ENCODE peak calls at places on chromosome 3, in four cellular contexts. L, G, A and T are unnamed samples.

GRCh38 chr3:165476399-165477060 is 280.3 kb upstream of the SLITRK3 start:
- DNase-seq in L (no peak), G (no peak), A (no peak), T (no peak)

GRCh38 chr3:128607710-128608048 is 42.9 kb downstream of the RPN1 start:
- DNase-seq in G (no peak), A (no peak), L (no peak), T (no peak)

GRCh38 chr3:191360620-191361019 is 30.3 kb upstream of the UTS2B start:
- DNase-seq in L (no peak), G (no peak), A (no peak), T (no peak)

GRCh38 chr3:72152551-72153476 is 367.9 kb upstream of the PROK2 start:
- DNase-seq in A (no peak), G (no peak), L (peak; percentile 81), T (peak; percentile 88)

GRCh38 chr3:40741729-40742128 is 217.0 kb downstream of the ZNF621 start:
- DNase-seq in A (no peak), L (no peak), G (peak; percentile 6), T (no peak)

GRCh38 chr3:159604151-159604581 is 384.5 kb upstream of the IL12A start:
- DNase-seq in G (no peak), L (no peak), A (peak; percentile 20), T (peak; percentile 39)

GRCh38 chr3:195352895-195353488 is 82.0 kb upstream of the XXYLT1 start:
- DNase-seq in G (no peak), A (peak; percentile 75), L (no peak), T (peak; percentile 95)

GRCh38 chr3:143471705-143472104 is 352.1 kb downstream of the CHST2 start:
- DNase-seq in A (no peak), G (no peak), L (no peak), T (no peak)

GRCh38 chr3:104909188-104909587 is 457.5 kb upstream of the ALCAM start:
- DNase-seq in A (no peak), G (no peak), L (no peak), T (peak; percentile 69)

GRCh38 chr3:54531741-54532140 is 396.1 kb downstream of the LRTM1 start:
- DNase-seq in A (no peak), L (no peak), G (no peak), T (no peak)

GRCh38 chr3:58349792-58350626 is 17.3 kb downstream of the PXK start:
- DNase-seq in L (no peak), G (no peak), A (no peak), T (no peak)

GRCh38 chr3:144073698-144074097 is 102.1 kb downstream of the DIPK2A start:
- DNase-seq in G (no peak), A (no peak), L (no peak), T (no peak)

GRCh38 chr3:150385296-150386242 is 22.5 kb upstream of the TSC22D2 start:
- DNase-seq in A (no peak), G (no peak), L (no peak), T (no peak)

GRCh38 chr3:13548696-13549512 is at the start of gene FBLN2:
- DNase-seq in G (peak; percentile 71), L (no peak), A (no peak), T (peak; percentile 32)

GRCh38 chr3:146517684-146518435 is 26.5 kb downstream of the PLSCR1 start:
- DNase-seq in G (no peak), L (no peak), A (no peak), T (no peak)

GRCh38 chr3:159609620-159610019 is 379.0 kb upstream of the IL12A start:
- DNase-seq in G (no peak), L (no peak), A (no peak), T (peak; percentile 64)

GRCh38 chr3:189490337-189490736 is 140.9 kb upstream of the TP63 start:
- DNase-seq in L (no peak), A (no peak), G (no peak), T (no peak)

GRCh38 chr3:80677796-80678195 is 910.0 kb upstream of the ROBO1 start:
- DNase-seq in L (no peak), G (no peak), A (no peak), T (peak; percentile 24)

GRCh38 chr3:156593814-156594213 is 38.9 kb upstream of the SSR3 start:
- DNase-seq in L (no peak), A (no peak), G (no peak), T (no peak)

GRCh38 chr3:169455472-169455871 is 208.0 kb downstream of the MECOM start:
- DNase-seq in A (no peak), G (no peak), L (no peak), T (no peak)

GRCh38 chr3:129485681-129486056 is 42.8 kb upstream of the RHO start:
- DNase-seq in L (peak; percentile 94), G (no peak), A (no peak), T (peak; percentile 100)